ENCODE peak calls at places on chromosomes 16 and 17, in seven cellular contexts. One of them, this sample, is unnamed.
A peak's percentile ranks its signal among the peaks of the same experiment; 100 is the strongest.

GRCh38 chr16:29849505-29849904 is 13.5 kb downstream of the CDIPT start:
- ATAC-seq in GM12878: no peak
- ATAC-seq in A549: no peak
- ATAC-seq in right lobe of liver: no peak
- ATAC-seq in gastrocnemius medialis: no peak
- ATAC-seq in heart left ventricle: no peak
- ATAC-seq in HCT116: no peak
- ATAC-seq in this sample: no peak

GRCh38 chr16:3158014-3158497 is 23.2 kb downstream of the ZNF213 start:
- ATAC-seq in A549: peak; percentile 35
- ATAC-seq in gastrocnemius medialis: peak; percentile 23
- ATAC-seq in HCT116: peak; percentile 6
- ATAC-seq in GM12878: peak; percentile 35
- ATAC-seq in right lobe of liver: peak; percentile 20
- ATAC-seq in heart left ventricle: peak; percentile 37
- ATAC-seq in this sample: peak; percentile 21

GRCh38 chr16:58222532-58223316 is 24.8 kb upstream of the CSNK2A2 start:
- ATAC-seq in heart left ventricle: peak; percentile 73
- ATAC-seq in right lobe of liver: peak; percentile 98
- ATAC-seq in A549: peak; percentile 85
- ATAC-seq in gastrocnemius medialis: no peak
- ATAC-seq in HCT116: peak; percentile 98
- ATAC-seq in GM12878: no peak
- ATAC-seq in this sample: no peak

GRCh38 chr16:15639061-15639568 is 3.8 kb downstream of the MARF1 start:
- ATAC-seq in right lobe of liver: no peak
- ATAC-seq in gastrocnemius medialis: no peak
- ATAC-seq in heart left ventricle: no peak
- ATAC-seq in HCT116: no peak
- ATAC-seq in GM12878: peak; percentile 31
- ATAC-seq in A549: no peak
- ATAC-seq in this sample: no peak

GRCh38 chr16:58467915-58468314 is 32.0 kb upstream of the NDRG4 start:
- ATAC-seq in gastrocnemius medialis: no peak
- ATAC-seq in GM12878: no peak
- ATAC-seq in HCT116: no peak
- ATAC-seq in right lobe of liver: no peak
- ATAC-seq in heart left ventricle: no peak
- ATAC-seq in A549: no peak
- ATAC-seq in this sample: no peak

GRCh38 chr16:88768041-88768876 is 16.8 kb downstream of the PIEZO1 start:
- ATAC-seq in right lobe of liver: peak; percentile 55
- ATAC-seq in A549: no peak
- ATAC-seq in GM12878: no peak
- ATAC-seq in gastrocnemius medialis: no peak
- ATAC-seq in HCT116: no peak
- ATAC-seq in heart left ventricle: peak; percentile 30
- ATAC-seq in this sample: peak; percentile 54

GRCh38 chr16:51989637-51990230 is 557.2 kb downstream of the TOX3 start:
- ATAC-seq in right lobe of liver: no peak
- ATAC-seq in GM12878: no peak
- ATAC-seq in heart left ventricle: no peak
- ATAC-seq in HCT116: no peak
- ATAC-seq in A549: no peak
- ATAC-seq in gastrocnemius medialis: no peak
- ATAC-seq in this sample: no peak

GRCh38 chr16:89837014-89837546 is 8.8 kb downstream of the SPIRE2 start:
- ATAC-seq in right lobe of liver: peak; percentile 22
- ATAC-seq in A549: peak; percentile 20
- ATAC-seq in GM12878: no peak
- ATAC-seq in HCT116: no peak
- ATAC-seq in gastrocnemius medialis: no peak
- ATAC-seq in heart left ventricle: no peak
- ATAC-seq in this sample: no peak

GRCh38 chr16:29824589-29825144 is 4.4 kb downstream of the MVP start:
- ATAC-seq in A549: peak; percentile 30
- ATAC-seq in right lobe of liver: no peak
- ATAC-seq in heart left ventricle: peak; percentile 42
- ATAC-seq in HCT116: no peak
- ATAC-seq in GM12878: no peak
- ATAC-seq in gastrocnemius medialis: no peak
- ATAC-seq in this sample: peak; percentile 43

GRCh38 chr17:71633391-71633849 is 487.4 kb upstream of the SOX9 start:
- ATAC-seq in heart left ventricle: no peak
- ATAC-seq in HCT116: peak; percentile 69
- ATAC-seq in GM12878: no peak
- ATAC-seq in gastrocnemius medialis: no peak
- ATAC-seq in A549: peak; percentile 69
- ATAC-seq in right lobe of liver: no peak
- ATAC-seq in this sample: no peak

GRCh38 chr17:67272312-67273050 is 27.5 kb upstream of the HELZ start:
- ATAC-seq in A549: peak; percentile 90
- ATAC-seq in HCT116: peak; percentile 80
- ATAC-seq in gastrocnemius medialis: no peak
- ATAC-seq in right lobe of liver: no peak
- ATAC-seq in GM12878: peak; percentile 88
- ATAC-seq in heart left ventricle: no peak
- ATAC-seq in this sample: no peak

GRCh38 chr17:17599965-17600364 is 8.5 kb upstream of the PEMT start:
- ATAC-seq in gastrocnemius medialis: no peak
- ATAC-seq in A549: no peak
- ATAC-seq in HCT116: no peak
- ATAC-seq in right lobe of liver: no peak
- ATAC-seq in heart left ventricle: no peak
- ATAC-seq in GM12878: no peak
- ATAC-seq in this sample: no peak

GRCh38 chr16:28267356-28267755 is 25.0 kb upstream of the SBK1 start:
- ATAC-seq in right lobe of liver: no peak
- ATAC-seq in heart left ventricle: no peak
- ATAC-seq in gastrocnemius medialis: no peak
- ATAC-seq in A549: no peak
- ATAC-seq in GM12878: no peak
- ATAC-seq in HCT116: no peak
- ATAC-seq in this sample: no peak

GRCh38 chr17:50022463-50023130 is 27.6 kb upstream of the DLX3 start:
- ATAC-seq in GM12878: no peak
- ATAC-seq in heart left ventricle: no peak
- ATAC-seq in HCT116: no peak
- ATAC-seq in A549: no peak
- ATAC-seq in gastrocnemius medialis: no peak
- ATAC-seq in right lobe of liver: no peak
- ATAC-seq in this sample: no peak

GRCh38 chr16:80671281-80671849 is 130.6 kb downstream of the DYNLRB2 start:
- ATAC-seq in GM12878: no peak
- ATAC-seq in gastrocnemius medialis: no peak
- ATAC-seq in heart left ventricle: no peak
- ATAC-seq in A549: no peak
- ATAC-seq in HCT116: no peak
- ATAC-seq in right lobe of liver: no peak
- ATAC-seq in this sample: no peak

GRCh38 chr17:60535382-60536279 is 9.6 kb upstream of the APPBP2 start:
- ATAC-seq in gastrocnemius medialis: no peak
- ATAC-seq in right lobe of liver: no peak
- ATAC-seq in GM12878: no peak
- ATAC-seq in A549: peak; percentile 50
- ATAC-seq in heart left ventricle: no peak
- ATAC-seq in HCT116: no peak
- ATAC-seq in this sample: no peak

GRCh38 chr17:60540460-60540859 is 14.4 kb upstream of the APPBP2 start:
- ATAC-seq in heart left ventricle: no peak
- ATAC-seq in HCT116: no peak
- ATAC-seq in gastrocnemius medialis: no peak
- ATAC-seq in A549: no peak
- ATAC-seq in right lobe of liver: no peak
- ATAC-seq in GM12878: no peak
- ATAC-seq in this sample: no peak

GRCh38 chr17:60542066-60542465 is 16.0 kb upstream of the APPBP2 start:
- ATAC-seq in GM12878: no peak
- ATAC-seq in gastrocnemius medialis: no peak
- ATAC-seq in A549: no peak
- ATAC-seq in right lobe of liver: no peak
- ATAC-seq in heart left ventricle: no peak
- ATAC-seq in HCT116: no peak
- ATAC-seq in this sample: no peak

GRCh38 chr17:60539807-60540206 is 13.8 kb upstream of the APPBP2 start:
- ATAC-seq in GM12878: no peak
- ATAC-seq in HCT116: no peak
- ATAC-seq in heart left ventricle: no peak
- ATAC-seq in A549: no peak
- ATAC-seq in right lobe of liver: no peak
- ATAC-seq in gastrocnemius medialis: no peak
- ATAC-seq in this sample: no peak

GRCh38 chr17:60538726-60539125 is 12.7 kb upstream of the APPBP2 start:
- ATAC-seq in gastrocnemius medialis: no peak
- ATAC-seq in GM12878: no peak
- ATAC-seq in right lobe of liver: no peak
- ATAC-seq in HCT116: peak; percentile 27
- ATAC-seq in A549: no peak
- ATAC-seq in heart left ventricle: no peak
- ATAC-seq in this sample: no peak
- TF ChIP-seq POLR2A in gastrocnemius medialis: no peak
- TF ChIP-seq POLR2A in GM12878: no peak
- TF ChIP-seq POLR2A in right lobe of liver: no peak
- TF ChIP-seq POLR2A in HCT116: no peak
- TF ChIP-seq POLR2A in A549: no peak
- TF ChIP-seq POLR2A in heart left ventricle: no peak
- TF ChIP-seq POLR2A in this sample: no peak

DNA sequence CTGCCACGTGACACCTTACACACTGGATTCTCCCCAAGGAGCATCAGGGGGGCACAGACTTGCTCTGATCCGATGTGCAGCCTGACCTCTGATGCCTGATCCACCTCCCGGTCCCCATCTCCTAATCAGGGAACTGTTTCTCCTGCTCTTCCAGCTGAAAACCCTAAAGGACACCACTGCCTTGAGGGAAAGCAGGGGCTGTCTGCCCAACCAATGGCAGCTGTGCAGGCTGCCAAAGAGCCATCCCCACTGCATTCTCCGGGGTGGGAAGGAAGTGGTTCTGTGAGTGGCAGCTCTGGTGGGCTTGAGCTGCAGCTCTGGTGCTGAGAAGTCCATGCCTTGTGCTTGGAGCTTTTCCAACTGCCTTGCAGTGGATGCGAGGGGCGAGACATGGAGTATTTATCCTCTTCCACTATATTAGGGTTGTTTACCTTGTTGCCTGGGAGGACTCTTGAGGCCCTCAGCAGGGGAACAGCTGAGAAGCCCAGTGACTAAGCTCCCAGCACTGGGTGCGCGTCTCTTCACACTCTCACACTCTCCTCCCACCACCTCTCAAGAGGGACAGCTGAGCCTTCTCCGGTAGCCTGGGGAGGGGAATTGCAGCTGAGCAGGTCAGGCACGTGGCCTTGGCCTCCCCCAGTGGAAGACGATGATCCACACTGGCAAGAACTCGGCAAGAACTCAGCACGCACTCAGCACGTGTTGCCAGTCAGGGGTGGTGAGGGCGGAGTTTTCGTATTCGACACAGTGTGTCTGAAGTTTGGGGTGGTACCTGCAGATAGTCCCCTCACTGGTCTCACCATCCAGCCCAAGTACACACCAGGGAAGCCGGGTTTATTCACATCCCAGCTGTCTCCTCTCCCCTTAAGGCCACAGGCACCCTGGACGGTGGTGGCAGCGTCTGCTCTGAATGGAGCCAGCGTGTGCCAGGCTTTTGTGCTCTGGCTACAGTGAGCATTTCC is 21.1 kb upstream of the SPATA32 start:
- ATAC-seq in GM12878: no peak
- ATAC-seq in A549: peak; percentile 32
- ATAC-seq in HCT116: no peak
- ATAC-seq in right lobe of liver: no peak
- ATAC-seq in heart left ventricle: peak; percentile 75
- ATAC-seq in gastrocnemius medialis: peak; percentile 77
- ATAC-seq in this sample: peak; percentile 69
- H3K4me1 ChIP-seq in GM12878: no peaks in the 10 kb centered on the region
- H3K4me1 ChIP-seq in A549: peaks cover 34% of the 10 kb centered on the region
- H3K4me1 ChIP-seq in HCT116: peaks cover 10% of the 10 kb centered on the region
- H3K4me1 ChIP-seq in right lobe of liver: peaks cover 10% of the 10 kb centered on the region
- H3K4me1 ChIP-seq in heart left ventricle: peaks cover 36% of the 10 kb centered on the region
- H3K4me1 ChIP-seq in gastrocnemius medialis: peaks cover 69% of the 10 kb centered on the region
- H3K4me1 ChIP-seq in this sample: peaks cover 2% of the 10 kb centered on the region

DNA sequence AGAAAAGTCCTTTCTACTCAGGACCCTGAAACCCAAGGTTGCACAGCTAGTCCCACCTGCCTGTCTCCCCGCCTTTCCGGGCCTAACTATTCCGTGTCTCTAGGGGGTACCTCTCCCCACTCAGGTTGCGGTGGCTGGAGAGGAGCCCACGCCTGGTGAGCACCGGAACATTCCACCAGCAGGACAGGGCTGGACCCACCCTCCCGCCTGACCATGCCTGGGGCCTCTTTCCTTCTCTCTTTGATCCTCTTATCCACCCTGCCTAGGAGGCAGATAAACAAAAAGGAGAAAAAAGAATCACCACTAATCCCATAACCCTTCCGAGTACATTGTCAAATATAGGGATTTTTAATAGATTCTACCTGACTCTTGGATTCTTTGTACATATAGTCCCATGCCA is 10.9 kb downstream of the LLGL2 start:
- ATAC-seq in A549: no peak
- ATAC-seq in right lobe of liver: no peak
- ATAC-seq in HCT116: no peak
- ATAC-seq in heart left ventricle: no peak
- ATAC-seq in gastrocnemius medialis: no peak
- ATAC-seq in GM12878: no peak
- ATAC-seq in this sample: no peak
- H3K27ac ChIP-seq in A549: no peak overlapping the region
- H3K27ac ChIP-seq in right lobe of liver: no peak overlapping the region
- H3K27ac ChIP-seq in HCT116: no peak overlapping the region
- H3K27ac ChIP-seq in heart left ventricle: no peak overlapping the region
- H3K27ac ChIP-seq in gastrocnemius medialis: no peak overlapping the region
- H3K27ac ChIP-seq in GM12878: no peak overlapping the region
- H3K27ac ChIP-seq in this sample: no peak overlapping the region

GRCh38 chr16:4350787-4351659 is at the start of gene PAM16:
- ATAC-seq in HCT116: peak; percentile 94
- ATAC-seq in gastrocnemius medialis: peak; percentile 85
- ATAC-seq in heart left ventricle: peak; percentile 94
- ATAC-seq in A549: peak; percentile 85
- ATAC-seq in right lobe of liver: peak; percentile 90
- ATAC-seq in GM12878: peak; percentile 97
- ATAC-seq in this sample: peak; percentile 96
- TF ChIP-seq POLR2A in HCT116: peak; percentile 47
- TF ChIP-seq POLR2A in gastrocnemius medialis: peak; percentile 81
- TF ChIP-seq POLR2A in heart left ventricle: peak; percentile 73
- TF ChIP-seq POLR2A in A549: peak; percentile 55
- TF ChIP-seq POLR2A in right lobe of liver: peak; percentile 82
- TF ChIP-seq POLR2A in GM12878: peak; percentile 88
- TF ChIP-seq POLR2A in this sample: peak; percentile 32